ENCODE peak calls at places on chromosomes 2 and 18, in nine cellular contexts. P, Q, M, D, K, F, T, L and N are unnamed samples.

GRCh38 chr18:10739152-10739551 is 213.3 kb downstream of the NAPG start:
- DNase-seq in P (no peak), Q (no peak), M (no peak), D (peak; percentile 80), K (no peak), F (no peak), T (no peak), L (no peak), N (no peak)

GRCh38 chr2:228516019-228516418 is 334.5 kb upstream of the SPHKAP start:
- DNase-seq in P (no peak), Q (no peak), M (no peak), D (no peak), K (no peak), F (no peak), T (no peak), L (no peak), N (no peak)

GRCh38 chr2:158191076-158191566 is 89.4 kb downstream of the UPP2 start:
- DNase-seq in P (no peak), Q (no peak), M (no peak), D (peak; percentile 68), K (no peak), F (peak; percentile 11), T (no peak), L (no peak), N (no peak)

GRCh38 chr2:1802469-1803216 is 58.3 kb upstream of the PXDN start:
- DNase-seq in P (no peak), Q (no peak), M (no peak), D (no peak), K (no peak), F (no peak), T (no peak), L (no peak), N (no peak)

GRCh38 chr18:73151086-73151485 is 283.3 kb upstream of the NETO1 start:
- DNase-seq in P (no peak), Q (no peak), M (no peak), D (peak; percentile 57), K (no peak), F (peak; percentile 17), T (no peak), L (no peak), N (no peak)

GRCh38 chr2:143632751-143633374 is 503.6 kb downstream of the ARHGAP15 start:
- DNase-seq in P (no peak), Q (no peak), M (no peak), D (no peak), K (no peak), F (no peak), T (no peak), L (no peak), N (no peak)

GRCh38 chr2:114068438-114068837 is 178.5 kb downstream of the ACTR3 start:
- DNase-seq in P (no peak), Q (no peak), M (no peak), D (no peak), K (peak; percentile 42), F (peak; percentile 1), T (no peak), L (no peak), N (no peak)

GRCh38 chr2:225354281-225354774 is 45.2 kb upstream of the NYAP2 start:
- DNase-seq in P (no peak), Q (no peak), M (no peak), D (peak; percentile 66), K (no peak), F (peak; percentile 92), T (no peak), L (no peak), N (no peak)

GRCh38 chr18:48441405-48441881 is 32.3 kb upstream of the ZBTB7C start:
- DNase-seq in P (no peak), Q (peak; percentile 89), M (no peak), D (no peak), K (no peak), F (no peak), T (no peak), L (no peak), N (no peak)

GRCh38 chr2:230691005-230691647 is 21.5 kb upstream of the CAB39 start:
- DNase-seq in P (no peak), Q (no peak), M (no peak), D (peak; percentile 25), K (no peak), F (peak; percentile 92), T (no peak), L (no peak), N (peak; percentile 46)

GRCh38 chr2:231991664-231992063 is 30.2 kb downstream of the DIS3L2 start:
- DNase-seq in P (no peak), Q (no peak), M (no peak), D (no peak), K (no peak), F (peak; percentile 69), T (no peak), L (no peak), N (no peak)

GRCh38 chr2:119644186-119644585 is 34.8 kb upstream of the TMEM177 start:
- DNase-seq in P (no peak), Q (no peak), M (no peak), D (no peak), K (no peak), F (peak; percentile 29), T (no peak), L (no peak), N (no peak)

GRCh38 chr18:2412261-2412660 is 159.0 kb downstream of the METTL4 start:
- DNase-seq in P (no peak), Q (no peak), M (no peak), D (no peak), K (no peak), F (no peak), T (no peak), L (no peak), N (no peak)

GRCh38 chr2:232901711-232902578 is 31.9 kb downstream of the SNORC start:
- DNase-seq in P (no peak), Q (no peak), M (no peak), D (peak; percentile 82), K (peak; percentile 95), F (peak; percentile 94), T (no peak), L (no peak), N (peak; percentile 96)

GRCh38 chr2:162196611-162197010 is 44.6 kb upstream of the GCG start:
- DNase-seq in P (no peak), Q (no peak), M (no peak), D (peak; percentile 46), K (no peak), F (peak; percentile 74), T (peak; percentile 60), L (no peak), N (no peak)